ENCODE peak calls at places on chromosomes 4 and X, in six cellular contexts. One of them, this sample, is unnamed.
A peak's percentile ranks its signal among the peaks of the same experiment; 100 is the strongest.

GRCh38 chr4:73723029-73723428 is 17.3 kb upstream of the CXCL8 start:
- DNase-seq in COR-L47: no peak
- DNase-seq in NCI-H2171 treated with DMSO at 0.1 percent for 48 hours: no peak
- DNase-seq in activated T-helper 1 cell treated with anti-CD3 and anti-CD28 coated beads, Interleukin-2, amount 50 U/mL, for 16 hours: no peak
- DNase-seq in Right ventricle myocardium superior: no peak
- DNase-seq in left cardiac atrium: no peak
- DNase-seq in this sample: no peak

GRCh38 chr4:35025152-35025834 is 1219.0 kb downstream of the ARAP2 start:
- DNase-seq in COR-L47: no peak
- DNase-seq in NCI-H2171 treated with DMSO at 0.1 percent for 48 hours: no peak
- DNase-seq in activated T-helper 1 cell treated with anti-CD3 and anti-CD28 coated beads, Interleukin-2, amount 50 U/mL, for 16 hours: no peak
- DNase-seq in Right ventricle myocardium superior: no peak
- DNase-seq in left cardiac atrium: no peak
- DNase-seq in this sample: no peak

GRCh38 chr4:158129649-158130048 is 43.2 kb downstream of the GASK1B start:
- DNase-seq in COR-L47: no peak
- DNase-seq in NCI-H2171 treated with DMSO at 0.1 percent for 48 hours: no peak
- DNase-seq in activated T-helper 1 cell treated with anti-CD3 and anti-CD28 coated beads, Interleukin-2, amount 50 U/mL, for 16 hours: no peak
- DNase-seq in Right ventricle myocardium superior: no peak
- DNase-seq in left cardiac atrium: no peak
- DNase-seq in this sample: no peak

GRCh38 chrX:47156611-47157520 is 11.8 kb downstream of the RBM10 start:
- DNase-seq in COR-L47: no peak
- DNase-seq in NCI-H2171 treated with DMSO at 0.1 percent for 48 hours: no peak
- DNase-seq in activated T-helper 1 cell treated with anti-CD3 and anti-CD28 coated beads, Interleukin-2, amount 50 U/mL, for 16 hours: no peak
- DNase-seq in Right ventricle myocardium superior: no peak
- DNase-seq in left cardiac atrium: no peak
- DNase-seq in this sample: no peak

GRCh38 chr4:54400188-54400587 is 171.1 kb downstream of the PDGFRA start:
- DNase-seq in COR-L47: no peak
- DNase-seq in NCI-H2171 treated with DMSO at 0.1 percent for 48 hours: no peak
- DNase-seq in activated T-helper 1 cell treated with anti-CD3 and anti-CD28 coated beads, Interleukin-2, amount 50 U/mL, for 16 hours: no peak
- DNase-seq in Right ventricle myocardium superior: no peak
- DNase-seq in left cardiac atrium: no peak
- DNase-seq in this sample: no peak

GRCh38 chr4:40969499-40969898 is 219.7 kb downstream of the NSUN7 start:
- DNase-seq in COR-L47: peak; percentile 7
- DNase-seq in NCI-H2171 treated with DMSO at 0.1 percent for 48 hours: no peak
- DNase-seq in activated T-helper 1 cell treated with anti-CD3 and anti-CD28 coated beads, Interleukin-2, amount 50 U/mL, for 16 hours: no peak
- DNase-seq in Right ventricle myocardium superior: no peak
- DNase-seq in left cardiac atrium: no peak
- DNase-seq in this sample: no peak

GRCh38 chrX:9071031-9071650 is 37.2 kb upstream of the FAM9B start:
- DNase-seq in COR-L47: no peak
- DNase-seq in NCI-H2171 treated with DMSO at 0.1 percent for 48 hours: no peak
- DNase-seq in activated T-helper 1 cell treated with anti-CD3 and anti-CD28 coated beads, Interleukin-2, amount 50 U/mL, for 16 hours: no peak
- DNase-seq in Right ventricle myocardium superior: no peak
- DNase-seq in left cardiac atrium: no peak
- DNase-seq in this sample: no peak

GRCh38 chr4:145341381-145341780 is 140.3 kb upstream of the SMAD1 start:
- DNase-seq in COR-L47: no peak
- DNase-seq in NCI-H2171 treated with DMSO at 0.1 percent for 48 hours: no peak
- DNase-seq in activated T-helper 1 cell treated with anti-CD3 and anti-CD28 coated beads, Interleukin-2, amount 50 U/mL, for 16 hours: no peak
- DNase-seq in Right ventricle myocardium superior: no peak
- DNase-seq in left cardiac atrium: no peak
- DNase-seq in this sample: no peak